ENCODE peak calls at places on chromosomes 16 and 17, in eight cellular contexts. Z is stomach; N is CD4-positive, alpha-beta T cell; Y is Peyer's patch; T is testis; M is prostate gland; B is cardiac muscle cell; G is uterus. A is an unnamed sample. For H3K27me3, the result is how much of the 10 kb centered on the place peaks cover.

GRCh38 chr17:18172528-18173278 is 10.9 kb upstream of the ALKBH5 start:
- DNase-seq in Z (no peak), N (no peak), Y (no peak), T (no peak), M (no peak), B (no peak), G (no peak), A (no peak)

GRCh38 chr16:57651344-57652333 is 16.5 kb upstream of the ADGRG3 start:
- DNase-seq in Z (no peak), N (no peak), Y (no peak), T (no peak), M (no peak), B (peak), G (no peak), A (no peak)

GRCh38 chr17:44733753-44734152 is 25.0 kb upstream of the ADAM11 start:
- DNase-seq in Z (no peak), N (no peak), Y (no peak), T (no peak), M (no peak), B (peak), G (no peak), A (no peak)

GRCh38 chr17:40777459-40777858 is 4.9 kb downstream of the KRT27 start:
- DNase-seq in Z (no peak), N (no peak), Y (no peak), T (no peak), M (no peak), B (no peak), G (no peak), A (no peak)

GRCh38 chr16:12009462-12009861 is 32.9 kb downstream of the SNX29 start:
- DNase-seq in Z (no peak), N (no peak), Y (no peak), T (no peak), M (no peak), B (no peak), G (no peak), A (no peak)

GRCh38 chr16:27401768-27402568 is at the start of gene IL21R:
- DNase-seq in Z (peak), N (peak), Y (peak), T (no peak), M (no peak), B (no peak), G (peak), A (peak)

GRCh38 chr17:17355426-17355825 is 52.3 kb downstream of the NT5M start:
- DNase-seq in Z (no peak), N (peak), Y (no peak), T (no peak), M (no peak), B (no peak), G (no peak), A (no peak)

GRCh38 chr17:71438631-71439146 is 682.1 kb upstream of the SOX9 start:
- DNase-seq in Z (no peak), N (no peak), Y (no peak), T (no peak), M (no peak), B (peak), G (no peak), A (no peak)

GRCh38 chr17:80339731-80340456 is 75.1 kb upstream of the ENDOV start:
- DNase-seq in Z (no peak), N (no peak), Y (no peak), T (no peak), M (no peak), B (no peak), G (no peak), A (no peak)

GRCh38 chr16:11107781-11108465 is 148.1 kb downstream of the SOCS1 start:
- DNase-seq in Z (no peak), N (no peak), Y (no peak), T (no peak), M (no peak), B (no peak), G (no peak), A (no peak)

GRCh38 chr17:45143767-45144198 is 4.5 kb upstream of the HEXIM1 start:
- DNase-seq in Z (peak), N (no peak), Y (peak), T (peak), M (peak), B (no peak), G (peak), A (peak)

GRCh38 chr16:66483689-66484452 is 56.8 kb downstream of the BEAN1 start:
- DNase-seq in Z (peak), N (peak), Y (peak), T (peak), M (peak), B (peak), G (peak), A (peak)

GRCh38 chr16:77558786-77559185 is 124.0 kb upstream of the ADAMTS18 start:
- DNase-seq in Z (no peak), N (no peak), Y (no peak), T (no peak), M (no peak), B (no peak), G (no peak), A (no peak)

DNA sequence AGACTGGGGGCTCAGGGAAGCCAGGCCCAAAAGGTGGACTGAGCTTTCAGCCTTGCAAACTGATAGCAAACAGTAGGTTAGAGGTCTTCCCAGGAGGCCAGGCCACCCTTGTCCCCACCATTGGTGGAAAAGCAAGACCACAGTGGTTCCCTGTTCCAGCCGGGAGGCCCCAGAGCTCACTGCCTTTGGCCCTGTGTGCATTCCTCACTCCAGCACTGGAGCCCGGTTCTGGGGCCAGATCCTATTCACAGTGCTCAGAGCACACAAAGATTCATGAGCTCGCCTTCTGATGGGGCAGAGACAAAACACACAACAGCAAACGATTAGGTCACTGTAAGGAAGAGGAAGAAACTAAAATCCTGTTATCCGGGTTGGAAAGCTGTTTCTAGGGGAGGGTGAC is 5.6 kb upstream of the PGS1 start:
- DNase-seq in Z (no peak), N (no peak), Y (no peak), T (no peak), M (no peak), B (no peak), G (no peak), A (peak)
- H3K27ac ChIP-seq in Z (peak), N (no peak), Y (no peak), T (no peak), M (no peak), B (no peak), G (no peak), A (no peak)

DNA sequence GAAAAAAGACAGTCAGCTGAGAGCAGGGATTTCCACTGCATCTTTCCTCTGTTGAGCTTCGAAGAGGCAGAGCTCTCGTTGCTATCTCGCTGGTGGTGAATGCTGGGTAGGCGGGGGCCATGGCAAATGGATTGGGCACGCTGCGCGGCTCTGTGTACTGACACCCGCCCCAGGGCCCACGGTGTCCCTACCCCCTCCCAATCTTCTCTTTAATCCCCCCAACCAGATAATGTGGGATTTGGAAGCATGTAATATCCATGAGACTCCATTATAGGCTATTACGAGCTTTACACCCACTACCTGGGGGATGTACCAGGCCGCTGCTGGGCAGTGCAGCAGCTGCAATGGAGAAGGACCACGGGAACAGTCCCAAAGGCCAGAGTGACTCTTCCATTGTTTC is 8.3 kb downstream of the PIPOX start:
- DNase-seq in Z (no peak), N (no peak), Y (no peak), T (no peak), M (no peak), B (no peak), G (no peak), A (no peak)
- H3K27me3 ChIP-seq in Z (under half), N (under half), Y (under half), T (under half), M (under half), B (under half), G (under half), A (under half)

GRCh38 chr17:13735444-13735843 is 133.7 kb upstream of the HS3ST3A1 start:
- DNase-seq in Z (no peak), N (no peak), Y (no peak), T (no peak), M (no peak), B (peak), G (no peak), A (no peak)
- TF ChIP-seq CTCF in Z (no peak), N (no peak), Y (no peak), T (no peak), M (no peak), B (no peak), G (no peak), A (no peak)

GRCh38 chr17:63475491-63476412 is 1.1 kb upstream of the ACE start:
- DNase-seq in Z (no peak), N (no peak), Y (no peak), T (no peak), M (no peak), B (no peak), G (no peak), A (no peak)
- H3K27ac ChIP-seq in Z (peak), N (no peak), Y (peak), T (no peak), M (peak), B (no peak), G (no peak), A (peak)